ENCODE peak calls at places on chromosomes 6 and 20, in five cellular contexts. N, F, T, R and V are unnamed samples.

GRCh38 chr6:7777062-7777461 is 51.2 kb downstream of the BMP6 start:
- DNase-seq in R (no peak), F (no peak), N (no peak), T (no peak), V (no peak)

GRCh38 chr6:31702421-31702818 is 704 bp downstream of the ABHD16A start:
- DNase-seq in F (no peak), N (no peak), T (no peak), R (no peak), V (no peak)

GRCh38 chr6:121305957-121306607 is 28.2 kb downstream of the TBC1D32 start:
- DNase-seq in T (no peak), N (no peak), F (no peak), R (no peak), V (no peak)

GRCh38 chr6:169654590-169655391 is 47.0 kb downstream of the WDR27 start:
- DNase-seq in R (peak; percentile 60), F (peak; percentile 58), N (peak; percentile 77), T (peak; percentile 84), V (peak; percentile 85)

GRCh38 chr6:143405381-143406154 is 44.9 kb downstream of the ADAT2 start:
- DNase-seq in N (no peak), R (no peak), F (no peak), T (no peak), V (no peak)

GRCh38 chr6:106608080-106608668 is 21.1 kb downstream of the RTN4IP1 start:
- DNase-seq in F (no peak), R (no peak), N (no peak), T (peak; percentile 24), V (no peak)

GRCh38 chr20:588476-588875 is 21.6 kb downstream of the TCF15 start:
- DNase-seq in R (no peak), T (no peak), N (no peak), F (no peak), V (no peak)

GRCh38 chr20:20887593-20888272 is 175.3 kb upstream of the RALGAPA2 start:
- DNase-seq in R (no peak), T (peak; percentile 28), F (no peak), N (no peak), V (no peak)

GRCh38 chr6:6834356-6835342 is 246.1 kb downstream of the LY86 start:
- DNase-seq in N (peak; percentile 76), R (peak; percentile 62), T (peak; percentile 24), F (no peak), V (no peak)

GRCh38 chr20:39893013-39893685 is 795.9 kb downstream of the MAFB start:
- DNase-seq in N (no peak), F (no peak), T (no peak), R (no peak), V (no peak)

GRCh38 chr6:168542301-168542700 is 101.3 kb downstream of the SMOC2 start:
- DNase-seq in R (no peak), T (no peak), F (no peak), N (no peak), V (no peak)

GRCh38 chr6:100344321-100344720 is 120.4 kb downstream of the SIM1 start:
- DNase-seq in R (no peak), F (no peak), T (no peak), N (no peak), V (no peak)

GRCh38 chr20:10002871-10003270 is 31.9 kb upstream of the ANKEF1 start:
- DNase-seq in N (no peak), T (no peak), F (no peak), R (no peak), V (no peak)

GRCh38 chr20:62122659-62123449 is 579 bp downstream of the LSM14B start:
- DNase-seq in N (no peak), R (peak; percentile 65), F (peak; percentile 39), T (peak; percentile 66), V (no peak)

GRCh38 chr20:36342316-36342715 is 36.2 kb downstream of the DLGAP4 start:
- DNase-seq in F (no peak), R (no peak), T (no peak), N (no peak), V (no peak)

GRCh38 chr20:60203451-60203850 is 245.2 kb downstream of the CDH26 start:
- DNase-seq in T (no peak), R (no peak), F (no peak), N (no peak), V (no peak)

GRCh38 chr6:120875900-120876299 is 458.4 kb downstream of the TBC1D32 start:
- DNase-seq in F (no peak), N (no peak), R (no peak), T (no peak), V (no peak)

GRCh38 chr6:131379951-131380350 is 193.1 kb upstream of the ARG1 start:
- DNase-seq in N (no peak), F (no peak), T (no peak), R (no peak), V (no peak)

GRCh38 chr6:88105741-88106340 is 58.2 kb downstream of the SPACA1 start:
- DNase-seq in R (no peak), T (no peak), F (no peak), N (no peak), V (no peak)

GRCh38 chr6:2858678-2859324 is 17.1 kb upstream of the SERPINB1 start:
- DNase-seq in N (no peak), T (no peak), R (no peak), F (peak; percentile 49), V (peak; percentile 69)

GRCh38 chr6:144335914-144336313 is 50.8 kb downstream of the UTRN start:
- DNase-seq in F (no peak), R (no peak), N (no peak), T (peak; percentile 17), V (no peak)

GRCh38 chr6:150435360-150435759 is 66.5 kb downstream of the IYD start:
- DNase-seq in R (no peak), F (no peak), T (no peak), N (no peak), V (no peak)

GRCh38 chr6:146028250-146028789 is 542 bp upstream of the GRM1 start:
- DNase-seq in R (peak; percentile 87), N (peak; percentile 52), T (peak; percentile 73), F (peak; percentile 7), V (peak; percentile 88)

GRCh38 chr6:15152720-15153119 is 93.1 kb upstream of the JARID2 start:
- DNase-seq in R (no peak), N (no peak), T (no peak), F (no peak), V (no peak)

GRCh38 chr6:18269253-18269652 is 4.9 kb upstream of the DEK start:
- DNase-seq in T (no peak), R (no peak), F (no peak), N (no peak), V (no peak)

GRCh38 chr6:84588697-84589080 is 175.7 kb downstream of the TBX18 start:
- DNase-seq in F (no peak), T (no peak), N (no peak), R (no peak), V (no peak)

GRCh38 chr20:8398289-8399051 is 266.4 kb downstream of the PLCB1 start:
- DNase-seq in T (no peak), R (no peak), N (no peak), F (no peak), V (no peak)
- TF ChIP-seq CTCF in T (no peak), R (no peak), N (no peak), F (no peak), V (no peak)

GRCh38 chr20:44075191-44075949 is 111.6 kb downstream of the JPH2 start:
- DNase-seq in R (no peak), T (no peak), F (no peak), N (no peak), V (peak; percentile 54)

GRCh38 chr20:44073011-44073674 is 113.8 kb downstream of the JPH2 start:
- DNase-seq in T (no peak), N (no peak), F (no peak), R (no peak), V (peak; percentile 74)

GRCh38 chr20:44073675-44074071 is 113.3 kb downstream of the JPH2 start:
- DNase-seq in F (no peak), R (no peak), T (no peak), N (no peak), V (no peak)

GRCh38 chr20:44075950-44076232 is 111.1 kb downstream of the JPH2 start:
- DNase-seq in F (no peak), T (no peak), N (no peak), R (no peak), V (no peak)

DNA sequence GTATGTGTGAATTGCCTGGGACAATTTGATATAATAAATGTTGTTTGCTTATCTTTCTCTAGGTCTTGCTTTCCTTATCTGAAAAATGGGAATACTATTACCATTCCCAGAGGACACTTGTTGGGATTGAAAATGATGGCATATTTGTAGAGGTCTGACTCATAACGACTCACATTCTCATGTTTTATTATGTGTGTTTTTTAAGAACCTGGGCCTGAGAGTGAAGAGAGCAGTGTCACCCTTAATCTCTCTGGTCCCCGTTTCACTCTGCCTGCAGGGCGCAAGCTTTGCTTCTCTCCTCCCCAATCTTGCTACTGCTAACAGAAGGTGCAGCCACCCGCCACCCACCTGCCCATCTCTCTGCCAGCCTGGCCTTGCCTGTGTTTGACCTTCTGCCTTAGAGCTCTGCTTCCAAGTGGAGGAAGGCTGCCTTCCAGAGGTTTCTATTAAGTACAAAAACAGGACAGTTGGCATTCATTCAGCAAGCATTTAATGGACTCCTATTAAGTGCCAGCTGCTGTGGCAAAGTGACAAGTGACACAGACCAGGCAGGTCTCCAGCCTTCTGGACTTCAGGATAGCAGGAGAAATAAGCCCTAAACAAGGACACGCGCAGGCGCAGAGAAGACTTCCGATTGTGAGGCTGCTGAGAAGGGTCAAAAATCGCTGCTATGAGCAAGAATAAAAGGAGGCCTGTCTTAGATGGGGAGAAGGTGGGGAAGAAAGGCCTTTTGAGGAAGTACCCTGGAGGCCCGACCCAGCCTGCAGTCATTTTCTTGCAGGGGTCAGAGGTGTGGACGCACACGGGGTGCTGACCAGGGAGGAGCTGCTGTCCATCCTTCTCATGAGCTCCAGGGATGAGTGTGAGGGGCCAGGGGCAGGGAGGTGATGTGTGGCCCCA is 112.5 kb downstream of the JPH2 start:
- DNase-seq in R (no peak), N (no peak), T (no peak), F (no peak), V (peak; percentile 54)
- TF ChIP-seq CTCF in R (no peak), N (no peak), T (no peak), F (no peak), V (no peak)

GRCh38 chr6:90483116-90483839 is 103.6 kb downstream of the MAP3K7 start:
- DNase-seq in T (no peak), N (no peak), R (no peak), F (no peak), V (no peak)

GRCh38 chr6:90478789-90479602 is 107.9 kb downstream of the MAP3K7 start:
- DNase-seq in R (peak; percentile 86), N (peak; percentile 91), F (peak; percentile 71), T (peak; percentile 85), V (peak; percentile 94)

GRCh38 chr6:90477366-90477765 is 109.5 kb downstream of the MAP3K7 start:
- DNase-seq in R (no peak), T (no peak), F (no peak), N (no peak), V (no peak)

GRCh38 chr6:90479603-90479926 is 107.3 kb downstream of the MAP3K7 start:
- DNase-seq in R (no peak), N (no peak), T (no peak), F (no peak), V (no peak)

DNA sequence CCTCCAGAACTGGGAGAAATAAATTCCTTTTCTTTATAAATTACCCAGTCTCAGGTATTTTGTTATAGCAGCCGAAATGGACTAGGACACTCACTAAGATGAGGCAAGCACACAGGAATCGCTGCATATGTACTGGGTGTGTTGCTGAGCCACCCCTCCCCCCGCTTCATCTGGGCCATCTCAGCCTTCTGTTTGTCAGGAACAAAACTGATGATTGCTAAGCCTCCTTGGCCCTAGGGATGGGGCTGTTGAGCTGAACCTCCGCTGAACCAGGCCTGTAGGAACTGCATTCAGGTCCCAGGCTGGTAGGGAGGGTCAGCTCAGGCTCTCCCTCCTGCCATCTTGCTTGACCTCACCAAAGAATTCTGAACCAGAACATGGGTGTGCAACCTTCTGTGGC is 108.6 kb downstream of the MAP3K7 start:
- DNase-seq in N (no peak), R (no peak), T (no peak), F (no peak), V (no peak)
- TF ChIP-seq CTCF in N (no peak), R (no peak), T (no peak), F (no peak), V (no peak)

GRCh38 chr6:132763269-132763668 is 5.6 kb upstream of the VNN2 start:
- DNase-seq in T (no peak), F (peak; percentile 38), R (no peak), N (no peak), V (no peak)
- TF ChIP-seq CTCF in T (no peak), F (no peak), R (no peak), N (no peak), V (no peak)